ENCODE peak calls at places on chromosomes 3 and 15, in four cellular contexts. U, N, H and V are unnamed samples.

GRCh38 chr3:132417695-132418520 is 606 bp downstream of the DNAJC13 start:
- DNase-seq in U (peak; percentile 49), N (peak; percentile 48), H (peak; percentile 53), V (peak; percentile 55)

GRCh38 chr15:94154255-94154654 is 77.1 kb upstream of the MCTP2 start:
- DNase-seq in U (no peak), N (no peak), H (no peak), V (no peak)

GRCh38 chr15:29570931-29571727 is 251.1 kb downstream of the TJP1 start:
- DNase-seq in U (peak; percentile 81), N (no peak), H (no peak), V (peak; percentile 82)

GRCh38 chr15:62958528-62958927 is 84.0 kb upstream of the TPM1 start:
- DNase-seq in U (no peak), N (no peak), H (no peak), V (no peak)

GRCh38 chr3:155065537-155065936 is 14.6 kb upstream of the MME start:
- DNase-seq in U (no peak), N (no peak), H (no peak), V (no peak)

GRCh38 chr3:52294320-52295150 is 6.9 kb downstream of the GLYCTK start:
- DNase-seq in U (no peak), N (no peak), H (no peak), V (no peak)

GRCh38 chr15:91866971-91867372 is 13.5 kb downstream of the SLCO3A1 start:
- DNase-seq in U (no peak), N (no peak), H (no peak), V (no peak)

GRCh38 chr15:92069308-92070244 is 216.1 kb downstream of the SLCO3A1 start:
- DNase-seq in U (no peak), N (no peak), H (no peak), V (no peak)

GRCh38 chr3:150312018-150312657 is 96.0 kb upstream of the TSC22D2 start:
- DNase-seq in U (no peak), N (no peak), H (no peak), V (no peak)

GRCh38 chr3:134801204-134801958 is 6.3 kb downstream of the EPHB1 start:
- DNase-seq in U (no peak), N (no peak), H (no peak), V (no peak)

GRCh38 chr3:134368751-134369105 is 5.5 kb downstream of the AMOTL2 start:
- DNase-seq in U (no peak), N (no peak), H (no peak), V (no peak)

GRCh38 chr3:46017720-46018119 is 9.6 kb downstream of the XCR1 start:
- DNase-seq in U (no peak), N (no peak), H (no peak), V (no peak)

GRCh38 chr3:67864587-67865183 is 210.3 kb upstream of the SUCLG2 start:
- DNase-seq in U (no peak), N (no peak), H (no peak), V (no peak)

GRCh38 chr3:87691109-87691508 is 367.7 kb downstream of the CGGBP1 start:
- DNase-seq in U (no peak), N (no peak), H (no peak), V (no peak)

GRCh38 chr15:47431501-47431900 is 285.8 kb upstream of the SEMA6D start:
- DNase-seq in U (no peak), N (no peak), H (peak; percentile 10), V (no peak)

GRCh38 chr3:164407111-164407510 is 671.2 kb downstream of the SI start:
- DNase-seq in U (no peak), N (no peak), H (no peak), V (no peak)

GRCh38 chr3:29145370-29145769 is 135.5 kb upstream of the RBMS3 start:
- DNase-seq in U (no peak), N (no peak), H (no peak), V (no peak)

GRCh38 chr3:116423945-116424344 is 21.3 kb downstream of the LSAMP start:
- DNase-seq in U (no peak), N (no peak), H (no peak), V (no peak)

GRCh38 chr15:99404454-99404853 is 153.2 kb downstream of the LRRC28 start:
- DNase-seq in U (no peak), N (no peak), H (no peak), V (peak; percentile 20)

GRCh38 chr3:145776782-145777408 is 384.1 kb downstream of the PLOD2 start:
- DNase-seq in U (peak; percentile 42), N (peak; percentile 27), H (peak; percentile 47), V (peak; percentile 10)

GRCh38 chr3:185153861-185154629 is 1.2 kb upstream of the C3orf70 start:
- DNase-seq in U (peak; percentile 33), N (no peak), H (peak; percentile 42), V (peak; percentile 30)

GRCh38 chr15:60397772-60398445 is at the start of gene ANXA2:
- DNase-seq in U (peak; percentile 69), N (peak; percentile 95), H (no peak), V (peak; percentile 85)

GRCh38 chr15:93451265-93451664 is 362.3 kb upstream of the RGMA start:
- DNase-seq in U (no peak), N (no peak), H (no peak), V (no peak)

GRCh38 chr3:12507871-12508281 is 23.6 kb downstream of the TSEN2 start:
- DNase-seq in U (no peak), N (no peak), H (no peak), V (peak; percentile 56)

GRCh38 chr3:9310043-9310442 is 52.8 kb upstream of the THUMPD3 start:
- DNase-seq in U (no peak), N (no peak), H (peak; percentile 2), V (no peak)

GRCh38 chr15:34359416-34359815 is 7.6 kb downstream of the LPCAT4 start:
- DNase-seq in U (no peak), N (no peak), H (no peak), V (no peak)

DNA sequence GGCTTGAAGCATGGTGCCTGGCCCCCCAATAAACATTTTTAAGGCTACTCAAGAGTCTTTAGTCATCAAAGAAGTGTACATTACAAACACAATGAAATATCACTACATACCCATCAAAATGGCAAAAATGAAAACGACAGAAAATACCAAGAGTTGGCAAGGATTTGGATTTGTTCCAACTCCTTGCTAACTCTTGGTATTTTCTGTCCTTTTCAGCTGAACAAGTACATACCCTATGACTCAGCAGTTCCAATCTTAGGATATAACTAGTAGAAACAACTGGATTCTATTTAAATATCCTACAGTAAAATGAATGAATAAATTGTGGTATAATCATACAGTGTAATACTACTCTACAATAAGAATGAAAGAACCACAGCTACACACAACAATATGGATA is 25.1 kb upstream of the GABPB1 start:
- DNase-seq in U (no peak), N (no peak), H (no peak), V (no peak)
- TF ChIP-seq FOXJ3 in U (no peak), N (no peak), H (no peak), V (no peak)

DNA sequence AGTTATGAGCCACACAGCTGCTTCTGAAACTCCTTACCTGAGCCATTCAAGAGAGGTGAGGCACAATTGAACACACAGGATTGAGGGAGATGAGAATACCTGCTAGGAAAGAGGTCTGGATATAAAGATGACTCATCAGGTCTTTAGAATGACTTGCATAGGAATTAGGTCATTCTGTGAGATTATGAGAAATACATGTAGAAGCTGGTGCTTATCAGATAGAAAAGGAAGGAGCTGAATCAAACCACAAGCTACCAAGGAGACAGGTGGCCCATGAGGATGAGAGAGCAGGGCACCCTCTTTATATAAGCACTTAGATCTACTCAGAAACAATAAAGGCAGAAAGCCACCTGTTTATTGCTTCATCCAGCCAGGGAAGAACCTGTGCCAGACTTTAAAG is 75.1 kb downstream of the PIK3R4 start:
- DNase-seq in U (no peak), N (peak; percentile 19), H (no peak), V (no peak)
- TF ChIP-seq FOXJ3 in U (no peak), N (no peak), H (no peak), V (no peak)

GRCh38 chr3:140247775-140248174 is 312.8 kb downstream of the CLSTN2 start:
- DNase-seq in U (no peak), N (no peak), H (no peak), V (no peak)
- TF ChIP-seq FOXJ3 in U (no peak), N (no peak), H (no peak), V (no peak)

DNA sequence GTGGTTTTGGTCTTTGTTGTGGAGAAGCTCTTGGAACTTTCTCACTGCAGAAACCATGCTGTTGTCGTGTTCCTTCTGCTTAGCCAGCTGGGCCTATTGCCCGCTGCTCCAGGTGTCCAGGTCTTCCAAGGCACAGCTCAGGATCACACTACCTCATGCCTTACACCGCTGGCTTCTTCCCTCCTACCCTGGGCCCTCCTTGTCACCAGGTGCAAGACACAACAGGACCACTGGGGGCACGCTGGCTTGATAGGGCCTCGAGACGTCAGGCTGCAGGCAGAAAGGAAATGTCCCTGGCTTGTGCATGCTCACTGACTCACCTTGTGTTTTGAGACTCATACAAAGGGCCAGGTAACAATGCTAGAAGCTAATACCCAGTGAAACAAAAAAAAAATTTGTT is 32.3 kb downstream of the PAQR9 start:
- DNase-seq in U (peak; percentile 76), N (no peak), H (peak; percentile 41), V (peak; percentile 44)
- TF ChIP-seq FOXJ3 in U (no peak), N (no peak), H (no peak), V (no peak)

GRCh38 chr3:126661965-126662364 is 7.0 kb upstream of the TXNRD3 start:
- DNase-seq in U (no peak), N (no peak), H (no peak), V (no peak)

GRCh38 chr3:126664591-126665214 is 9.8 kb upstream of the TXNRD3 start:
- DNase-seq in U (no peak), N (no peak), H (peak; percentile 12), V (no peak)

GRCh38 chr3:126663750-126664149 is 8.8 kb upstream of the TXNRD3 start:
- DNase-seq in U (no peak), N (no peak), H (no peak), V (no peak)

GRCh38 chr3:126661532-126661931 is 6.6 kb upstream of the TXNRD3 start:
- DNase-seq in U (no peak), N (no peak), H (no peak), V (no peak)

GRCh38 chr3:126663257-126663656 is 8.3 kb upstream of the TXNRD3 start:
- DNase-seq in U (no peak), N (no peak), H (no peak), V (no peak)
- TF ChIP-seq FOXJ3 in U (no peak), N (no peak), H (no peak), V (no peak)

DNA sequence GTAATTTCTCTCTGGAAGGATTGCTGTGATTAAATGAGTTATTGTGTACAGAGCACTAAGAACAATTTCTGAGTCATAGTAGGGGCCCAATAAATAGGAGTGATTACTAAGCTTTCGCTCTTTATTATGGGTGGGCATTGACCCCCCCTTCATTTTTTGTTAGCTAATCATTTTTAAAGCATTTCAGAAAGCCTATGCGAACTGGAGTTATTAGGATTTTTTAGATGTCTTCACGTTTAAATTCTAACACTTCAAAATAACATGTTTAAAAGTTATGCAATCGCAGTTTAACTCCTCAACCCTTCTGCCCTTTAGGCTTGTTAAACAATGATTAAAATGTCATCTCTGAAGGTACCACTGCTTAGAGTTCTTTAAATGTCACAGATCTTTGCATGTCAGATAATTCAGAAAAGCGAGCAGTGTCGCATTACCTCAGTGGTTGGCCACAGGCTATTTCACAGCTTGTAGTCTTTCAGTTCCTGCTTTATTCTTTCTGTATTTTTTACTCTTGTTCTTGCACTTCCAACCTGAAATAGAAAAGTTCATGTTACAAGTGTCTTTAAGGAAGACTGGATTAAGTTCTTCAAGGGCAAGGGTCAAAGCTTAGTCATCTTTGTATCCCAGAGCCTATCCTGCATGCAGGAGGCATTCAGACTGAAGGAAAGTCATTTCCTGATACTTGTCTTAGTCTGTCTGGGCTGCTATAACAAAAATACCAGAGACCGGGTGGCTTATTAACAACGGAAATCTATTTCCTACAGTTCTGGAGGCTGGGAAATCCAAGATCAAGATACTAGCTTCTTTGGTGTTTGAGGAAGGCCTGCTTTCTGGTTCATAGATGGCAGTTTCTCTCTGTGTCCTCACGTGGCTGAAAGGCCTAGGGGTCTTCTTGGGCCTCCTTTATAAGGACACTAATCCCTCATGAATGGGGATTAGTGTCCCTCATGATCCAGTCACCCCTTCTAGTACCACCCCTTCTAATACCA is 103.0 kb downstream of the FNDC3B start:
- DNase-seq in U (no peak), N (peak; percentile 19), H (no peak), V (no peak)
- TF ChIP-seq FOXJ3 in U (no peak), N (no peak), H (no peak), V (no peak)